ENCODE peak calls at places on chromosomes 13 and 19, in nine cellular contexts. K is CD4-positive, alpha-beta T cell; I is CD8-positive, alpha-beta T cell; A is uterus; N is dorsolateral prefrontal cortex; H is body of pancreas; V is sigmoid colon; R is pancreas; Z is A549. G is an unnamed sample.

GRCh38 chr13:45167611-45168554 is 33.0 kb downstream of the KCTD4 start:
- DNase-seq in Z (peak), N (no peak), A (no peak), H (peak), I (no peak), V (no peak), K (no peak), R (peak), G (peak)

GRCh38 chr19:35757231-35757748 is 461 bp upstream of the HSPB6 start:
- DNase-seq in Z (peak), A (peak), I (no peak), R (peak), K (no peak), H (peak), N (peak), V (peak), G (peak)

GRCh38 chr13:112131740-112132113 is 64.8 kb downstream of the SOX1 start:
- DNase-seq in K (no peak), A (no peak), H (peak), N (no peak), R (no peak), V (no peak), Z (no peak), I (no peak), G (peak)

GRCh38 chr13:110371550-110372465 is 64.7 kb downstream of the COL4A2 start:
- DNase-seq in N (no peak), V (no peak), Z (no peak), I (no peak), A (peak), H (no peak), K (no peak), R (no peak), G (no peak)

GRCh38 chr13:47661076-47661475 is 340.0 kb downstream of the SUCLA2 start:
- DNase-seq in I (no peak), K (no peak), V (no peak), Z (no peak), A (no peak), N (no peak), H (no peak), R (no peak), G (no peak)

GRCh38 chr19:58021541-58022282 is 12.1 kb upstream of the ZSCAN1 start:
- DNase-seq in H (peak), N (peak), A (peak), V (peak), R (peak), I (no peak), Z (peak), K (no peak), G (peak)

GRCh38 chr13:112392719-112393118 is 16.6 kb downstream of the SPACA7 start:
- DNase-seq in R (no peak), I (no peak), V (no peak), Z (no peak), K (no peak), N (no peak), A (no peak), H (no peak), G (no peak)

GRCh38 chr19:2391118-2391725 is 31.2 kb downstream of the TMPRSS9 start:
- DNase-seq in N (peak), Z (peak), I (no peak), V (no peak), H (peak), A (peak), K (peak), R (peak), G (peak)

GRCh38 chr19:3049089-3049488 is 13.2 kb downstream of the TLE5 start:
- DNase-seq in V (no peak), Z (no peak), I (no peak), H (no peak), A (no peak), R (no peak), N (no peak), K (no peak), G (no peak)

GRCh38 chr13:70191034-70191433 is 82.8 kb upstream of the KLHL1 start:
- DNase-seq in N (no peak), A (no peak), H (no peak), I (no peak), K (no peak), Z (no peak), V (no peak), R (no peak), G (no peak)

GRCh38 chr19:3801412-3802096 is 15.4 kb upstream of the MATK start:
- DNase-seq in K (peak), I (peak), V (no peak), Z (no peak), N (peak), A (no peak), R (no peak), H (peak), G (peak)

GRCh38 chr19:28213476-28214082 is 999.4 kb downstream of the UQCRFS1 start:
- DNase-seq in Z (no peak), N (no peak), I (no peak), H (no peak), A (peak), K (no peak), V (no peak), R (no peak), G (no peak)

GRCh38 chr19:39602224-39602623 is at the start of gene LGALS13:
- DNase-seq in K (no peak), R (no peak), Z (no peak), H (no peak), N (no peak), V (no peak), A (no peak), I (no peak), G (no peak)

GRCh38 chr19:47511681-47512080 is 3.2 kb downstream of the NAPA start:
- DNase-seq in V (no peak), K (no peak), Z (no peak), H (peak), R (no peak), A (peak), I (no peak), N (no peak), G (no peak)

GRCh38 chr13:114102521-114103288 is 29.7 kb downstream of the RASA3 start:
- DNase-seq in Z (no peak), K (no peak), H (peak), N (no peak), A (peak), I (no peak), R (no peak), V (peak), G (no peak)

GRCh38 chr13:28623782-28624706 is 34.9 kb upstream of the POMP start:
- DNase-seq in I (no peak), N (no peak), V (no peak), R (no peak), Z (no peak), H (no peak), A (no peak), K (no peak), G (no peak)

GRCh38 chr13:71867101-71867814 is at the start of gene DACH1:
- DNase-seq in N (no peak), R (peak), H (peak), I (no peak), A (peak), K (no peak), Z (no peak), V (no peak), G (peak)

GRCh38 chr13:75635621-75636338 is at the start of gene LMO7:
- DNase-seq in N (no peak), K (peak), H (peak), A (peak), Z (peak), I (no peak), V (peak), R (peak), G (peak)

GRCh38 chr19:6298413-6298812 is 18.6 kb upstream of the MLLT1 start:
- DNase-seq in V (no peak), K (no peak), H (no peak), Z (no peak), A (no peak), N (no peak), I (no peak), R (no peak), G (no peak)

GRCh38 chr13:113670541-113670940 is 3.5 kb downstream of the GRK1 start:
- DNase-seq in Z (no peak), R (no peak), V (peak), K (no peak), A (peak), N (no peak), H (peak), I (no peak), G (no peak)

GRCh38 chr13:76632388-76633044 is 253.7 kb downstream of the KCTD12 start:
- DNase-seq in V (no peak), A (no peak), N (no peak), Z (no peak), R (no peak), K (no peak), H (no peak), I (no peak), G (no peak)

GRCh38 chr19:15025237-15025636 is 24.0 kb upstream of the CASP14 start:
- DNase-seq in V (no peak), A (no peak), N (no peak), Z (peak), H (peak), R (peak), K (no peak), I (no peak), G (no peak)

GRCh38 chr19:3813473-3814392 is 27.6 kb upstream of the MATK start:
- DNase-seq in A (no peak), H (no peak), Z (no peak), R (no peak), K (no peak), V (no peak), N (no peak), I (no peak), G (no peak)

GRCh38 chr19:1082165-1082927 is 12.8 kb downstream of the POLR2E start:
- DNase-seq in I (peak), R (peak), A (no peak), N (no peak), H (peak), V (no peak), K (peak), Z (peak), G (peak)

GRCh38 chr19:55487884-55488687 is at the start of gene SSC5D:
- DNase-seq in V (peak), N (no peak), Z (no peak), H (no peak), I (no peak), R (no peak), K (no peak), A (peak), G (no peak)

GRCh38 chr13:59681630-59682311 is 482.0 kb downstream of the DIAPH3 start:
- DNase-seq in R (no peak), Z (no peak), A (no peak), K (no peak), V (no peak), I (no peak), N (no peak), H (no peak), G (no peak)

GRCh38 chr13:68551701-68552522 is 1321.8 kb upstream of the PCDH9 start:
- DNase-seq in V (no peak), H (no peak), A (no peak), Z (no peak), R (no peak), I (no peak), N (no peak), K (no peak), G (no peak)

GRCh38 chr19:7917292-7918061 is 2.7 kb upstream of the SNAPC2 start:
- DNase-seq in Z (peak), R (no peak), N (no peak), V (no peak), K (peak), I (no peak), A (peak), H (peak), G (no peak)

GRCh38 chr13:23674795-23675640 is 104.8 kb downstream of the TNFRSF19 start:
- DNase-seq in Z (peak), I (no peak), A (no peak), V (no peak), N (no peak), R (no peak), H (no peak), K (no peak), G (no peak)

GRCh38 chr13:59846845-59847620 is 316.7 kb downstream of the DIAPH3 start:
- DNase-seq in V (no peak), K (no peak), Z (no peak), R (no peak), I (no peak), N (no peak), H (no peak), A (no peak), G (no peak)

GRCh38 chr13:35648109-35648508 is 171.6 kb upstream of the MAB21L1 start:
- DNase-seq in N (no peak), V (no peak), K (no peak), A (no peak), H (no peak), I (no peak), R (no peak), Z (no peak), G (no peak)

GRCh38 chr19:34232566-34233481 is 21.5 kb upstream of the GARRE1 start:
- DNase-seq in K (no peak), H (peak), I (no peak), Z (peak), A (peak), V (peak), R (no peak), N (peak), G (no peak)
- H3K27ac ChIP-seq in K (no peak), H (peak), I (no peak), Z (peak), A (peak), V (peak), R (peak), N (peak), G (peak)

DNA sequence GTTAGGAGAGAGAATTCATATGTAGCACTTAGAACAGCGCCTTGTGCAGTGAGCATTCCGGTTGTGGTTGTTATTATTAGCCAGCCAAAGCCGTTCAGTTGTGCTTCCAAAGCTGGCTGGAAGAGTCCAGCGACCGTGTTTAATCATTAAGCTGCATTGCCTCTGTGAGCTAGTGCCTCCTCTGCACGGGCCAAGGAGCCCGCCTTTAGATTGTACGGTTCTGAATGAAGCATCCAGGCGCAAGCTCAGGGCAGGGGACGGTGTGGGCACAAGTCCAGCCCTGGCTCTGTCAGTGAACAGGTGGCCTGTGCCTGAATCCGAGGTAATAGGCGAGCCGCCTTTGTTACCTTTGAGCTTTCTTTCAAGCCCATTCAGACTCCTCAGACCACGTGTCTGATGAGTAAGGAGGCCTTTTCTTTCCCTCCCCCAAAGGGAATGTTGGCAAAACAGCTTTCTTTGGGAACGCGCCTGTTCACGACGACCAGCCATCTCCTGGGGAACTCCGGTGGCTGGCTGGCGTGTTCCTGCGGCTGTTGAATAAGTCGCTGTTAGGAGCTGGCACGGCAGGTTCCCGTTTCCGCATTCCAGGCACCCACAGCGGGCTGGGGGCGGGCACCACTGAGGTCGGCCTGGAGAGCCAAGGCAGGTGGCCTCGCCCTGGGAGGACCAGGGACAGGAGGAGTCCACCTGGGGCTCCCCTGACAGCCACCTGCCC is 25.1 kb downstream of the SIPA1L3 start:
- DNase-seq in K (no peak), H (peak), I (no peak), A (no peak), R (peak), N (peak), V (peak), Z (peak), G (peak)
- TF ChIP-seq CTCF in K (no peak), H (no peak), I (no peak), A (no peak), R (no peak), N (no peak), V (no peak), Z (no peak), G (no peak)

DNA sequence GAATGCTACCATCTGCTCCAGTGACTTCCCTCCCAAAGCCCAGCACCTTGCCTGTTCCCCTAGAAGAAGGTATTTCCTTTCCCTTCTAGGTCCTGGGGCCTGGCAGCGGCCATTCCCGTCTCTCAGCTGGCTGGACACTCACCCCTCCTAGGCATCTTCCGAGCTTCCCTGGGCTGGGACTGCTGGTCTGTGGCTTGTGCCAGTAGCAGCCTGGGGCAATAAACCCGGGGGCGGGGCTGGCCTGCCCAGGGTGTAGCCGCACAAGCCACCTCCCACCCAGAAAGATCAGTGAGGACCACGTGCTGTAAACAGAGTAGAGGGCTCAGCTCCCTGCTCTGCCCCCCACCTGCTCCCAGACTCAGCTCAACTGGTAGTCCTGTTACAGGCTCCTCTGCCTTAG is 15.0 kb downstream of the LIPE start:
- DNase-seq in V (no peak), N (peak), I (no peak), K (no peak), R (no peak), H (no peak), A (no peak), Z (no peak), G (peak)
- H3K27ac ChIP-seq in V (no peak), N (peak), I (no peak), K (no peak), R (no peak), H (no peak), A (no peak), Z (no peak), G (no peak)

DNA sequence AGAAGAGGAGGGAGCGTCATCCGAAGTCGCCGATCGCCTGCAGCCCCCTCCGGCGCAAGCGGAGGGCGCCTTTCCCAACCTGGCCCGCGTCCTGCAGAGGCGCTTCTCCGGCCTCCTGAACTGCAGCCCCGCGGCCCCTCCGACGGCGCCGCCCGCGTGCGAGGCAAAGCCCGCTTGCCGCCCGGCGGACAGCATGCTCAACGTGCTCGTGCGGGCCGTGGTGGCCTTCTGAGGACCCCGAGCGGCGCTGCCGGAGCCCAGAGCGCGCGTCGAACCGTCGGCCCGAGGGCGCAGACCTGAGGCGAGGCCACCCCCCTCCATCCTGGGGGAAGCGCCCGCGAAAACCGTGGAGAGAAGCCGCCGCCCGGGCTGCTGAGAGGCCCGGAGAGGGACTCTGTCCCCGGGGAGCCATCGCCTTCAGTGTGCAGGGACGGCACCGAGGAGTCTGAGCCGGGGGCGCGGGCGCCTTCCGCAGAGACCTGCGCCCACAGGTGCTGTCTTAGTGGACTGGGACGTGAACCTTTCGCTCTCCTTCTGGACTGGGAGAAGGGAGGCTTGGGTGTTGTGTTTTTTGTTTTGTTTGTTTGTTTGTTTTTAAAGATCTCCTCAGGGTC is 3.5 kb downstream of the IER2 start:
- DNase-seq in I (no peak), V (peak), N (no peak), Z (no peak), H (peak), R (peak), A (peak), K (no peak), G (peak)
- TF ChIP-seq CTCF in I (no peak), V (no peak), N (no peak), Z (no peak), H (no peak), R (no peak), A (peak), K (peak), G (no peak)

G was measured in colonic mucosa.